ENCODE peak calls at places on chromosome 15, in four cellular contexts. V, M, O and T are unnamed samples.
A peak's percentile ranks its signal among the peaks of the same experiment; 100 is the strongest.

GRCh38 chr15:72511536-72511935 is 37.4 kb downstream of the ARIH1 start:
- DNase-seq in M (no peak), V (no peak), O (no peak), T (no peak)

GRCh38 chr15:77738038-77738370 is 105.3 kb upstream of the LINGO1 start:
- DNase-seq in M (no peak), V (no peak), O (no peak), T (no peak)

GRCh38 chr15:91192285-91193058 is 92.4 kb downstream of the SV2B start:
- DNase-seq in V (no peak), O (no peak), M (no peak), T (no peak)

GRCh38 chr15:76258460-76258859 is 52.8 kb downstream of the ETFA start:
- DNase-seq in V (no peak), O (no peak), M (no peak), T (peak; percentile 8)

GRCh38 chr15:48653216-48653615 is 7.7 kb upstream of the FBN1 start:
- DNase-seq in O (no peak), V (no peak), M (no peak), T (no peak)

GRCh38 chr15:76996526-76997401 is 1.8 kb downstream of the PSTPIP1 start:
- DNase-seq in M (no peak), O (no peak), V (peak; percentile 27), T (no peak)

GRCh38 chr15:72961326-72961725 is 90.9 kb upstream of the NEO1 start:
- DNase-seq in O (no peak), V (no peak), M (no peak), T (no peak)

GRCh38 chr15:52481915-52482314 is 46.8 kb downstream of the MYO5A start:
- DNase-seq in M (no peak), V (peak; percentile 84), O (peak; percentile 57), T (no peak)

GRCh38 chr15:42121667-42122066 is 27.3 kb upstream of the PLA2G4D start:
- DNase-seq in V (no peak), M (no peak), O (no peak), T (no peak)

GRCh38 chr15:61084502-61084901 is 144.6 kb downstream of the RORA start:
- DNase-seq in V (no peak), M (no peak), O (no peak), T (no peak)

GRCh38 chr15:71820127-71820526 is 9.8 kb downstream of the NR2E3 start:
- DNase-seq in M (no peak), V (no peak), O (no peak), T (no peak)

GRCh38 chr15:55289011-55289572 is 521 bp downstream of the RAB27A start:
- DNase-seq in V (peak; percentile 39), O (peak; percentile 80), M (peak; percentile 23), T (peak; percentile 66)

GRCh38 chr15:71219646-71220045 is 104.4 kb downstream of the THSD4 start:
- DNase-seq in V (peak; percentile 94), O (peak; percentile 94), M (no peak), T (no peak)

GRCh38 chr15:57500256-57500655 is 91.4 kb upstream of the MYZAP start:
- DNase-seq in V (no peak), O (no peak), M (no peak), T (peak; percentile 49)

GRCh38 chr15:79412429-79412828 is 19.7 kb upstream of the MINAR1 start:
- DNase-seq in O (no peak), M (no peak), V (no peak), T (no peak)

GRCh38 chr15:51935466-51936118 is 36.0 kb downstream of the LEO1 start:
- DNase-seq in O (no peak), V (peak; percentile 4), M (no peak), T (no peak)

GRCh38 chr15:29704950-29705597 is 117.2 kb downstream of the TJP1 start:
- DNase-seq in O (no peak), M (no peak), V (no peak), T (no peak)

GRCh38 chr15:60721706-60722105 is 242.8 kb upstream of the ICE2 start:
- DNase-seq in O (peak; percentile 91), V (peak; percentile 80), M (no peak), T (no peak)

GRCh38 chr15:82715003-82715402 is 5.3 kb upstream of the AP3B2 start:
- DNase-seq in O (no peak), V (no peak), M (no peak), T (no peak)

GRCh38 chr15:45457215-45457614 is 65.3 kb downstream of the SLC30A4 start:
- DNase-seq in O (no peak), V (no peak), M (no peak), T (no peak)

GRCh38 chr15:68228143-68228970 is 1.2 kb downstream of the CLN6 start:
- DNase-seq in O (peak; percentile 36), V (no peak), M (no peak), T (peak; percentile 46)

GRCh38 chr15:23877502-23878412 is 190.7 kb upstream of the NDN start:
- DNase-seq in V (no peak), O (peak; percentile 20), M (peak; percentile 65), T (peak; percentile 77)

GRCh38 chr15:68620721-68621528 is 42.1 kb downstream of the CORO2B start:
- DNase-seq in O (peak; percentile 94), V (peak; percentile 98), M (no peak), T (no peak)

GRCh38 chr15:25850154-25851111 is 12.7 kb downstream of the ATP10A start:
- DNase-seq in V (peak; percentile 70), O (peak; percentile 14), M (peak; percentile 30), T (peak; percentile 61)

GRCh38 chr15:101059381-101060341 is 140.5 kb downstream of the LRRK1 start:
- DNase-seq in O (no peak), M (no peak), V (no peak), T (peak; percentile 36)

GRCh38 chr15:88618686-88619085 is 2.5 kb upstream of the AEN start:
- DNase-seq in V (no peak), M (no peak), O (no peak), T (no peak)

GRCh38 chr15:57943766-57944165 is 121.7 kb downstream of the ALDH1A2 start:
- DNase-seq in M (no peak), V (no peak), O (no peak), T (no peak)

GRCh38 chr15:88605507-88606436 is 15.4 kb upstream of the AEN start:
- DNase-seq in V (peak; percentile 29), M (peak; percentile 80), O (peak; percentile 54), T (peak; percentile 79)

GRCh38 chr15:58865420-58865880 is 68.0 kb downstream of the SLTM start:
- DNase-seq in M (no peak), O (no peak), V (no peak), T (peak; percentile 43)

GRCh38 chr15:42921049-42921731 is 612 bp upstream of the TTBK2 start:
- DNase-seq in V (peak; percentile 8), M (peak; percentile 12), O (peak; percentile 24), T (no peak)

GRCh38 chr15:57060799-57061198 is 142.4 kb downstream of the TCF12 start:
- DNase-seq in M (no peak), V (peak; percentile 89), O (peak; percentile 42), T (no peak)

DNA sequence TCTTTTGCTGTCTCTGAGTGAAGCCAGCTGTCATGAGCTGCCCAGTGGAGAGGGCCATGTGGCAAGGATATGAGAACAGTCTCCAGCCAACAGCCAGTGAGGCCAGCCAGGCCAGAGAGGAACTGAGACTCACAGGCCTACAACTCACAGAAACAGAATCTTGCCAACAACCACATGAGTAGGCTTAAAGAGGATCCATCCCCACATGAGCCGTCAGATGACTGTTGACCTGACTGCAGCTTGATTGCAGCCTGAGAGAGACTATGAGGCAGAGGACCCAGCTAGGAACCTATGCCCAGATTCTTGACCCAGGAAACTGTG is 133.5 kb downstream of the SMAD6 start:
- DNase-seq in M (no peak), O (peak; percentile 60), V (peak; percentile 19), T (no peak)
- H3K79me1 ChIP-seq in M (no peaks in the 10 kb centered on the region), O (no peaks in the 10 kb centered on the region), V (no peaks in the 10 kb centered on the region), T (no peaks in the 10 kb centered on the region)

GRCh38 chr15:66844041-66844746 is 142.2 kb downstream of the SMAD6 start:
- DNase-seq in V (no peak), O (no peak), M (no peak), T (peak; percentile 53)
- H3K79me1 ChIP-seq in V (peaks cover 26% of the 10 kb centered on the region), O (peaks cover 20% of the 10 kb centered on the region), M (no peaks in the 10 kb centered on the region), T (no peaks in the 10 kb centered on the region)

GRCh38 chr15:62775932-62776331 is 266.6 kb upstream of the TPM1 start:
- DNase-seq in O (no peak), M (no peak), V (no peak), T (peak; percentile 82)
- H3K79me1 ChIP-seq in O (no peaks in the 10 kb centered on the region), M (no peaks in the 10 kb centered on the region), V (no peaks in the 10 kb centered on the region), T (no peaks in the 10 kb centered on the region)

GRCh38 chr15:40096094-40096876 is 12.4 kb downstream of the BMF start:
- DNase-seq in M (no peak), O (peak; percentile 33), V (no peak), T (no peak)

GRCh38 chr15:40097096-40097967 is 11.3 kb downstream of the BMF start:
- DNase-seq in V (no peak), M (no peak), O (no peak), T (no peak)

GRCh38 chr15:40094156-40094555 is 14.5 kb downstream of the BMF start:
- DNase-seq in V (no peak), M (no peak), O (no peak), T (no peak)

GRCh38 chr15:40093224-40093842 is 15.3 kb downstream of the BMF start:
- DNase-seq in O (peak; percentile 86), V (peak; percentile 26), M (no peak), T (peak; percentile 70)

DNA sequence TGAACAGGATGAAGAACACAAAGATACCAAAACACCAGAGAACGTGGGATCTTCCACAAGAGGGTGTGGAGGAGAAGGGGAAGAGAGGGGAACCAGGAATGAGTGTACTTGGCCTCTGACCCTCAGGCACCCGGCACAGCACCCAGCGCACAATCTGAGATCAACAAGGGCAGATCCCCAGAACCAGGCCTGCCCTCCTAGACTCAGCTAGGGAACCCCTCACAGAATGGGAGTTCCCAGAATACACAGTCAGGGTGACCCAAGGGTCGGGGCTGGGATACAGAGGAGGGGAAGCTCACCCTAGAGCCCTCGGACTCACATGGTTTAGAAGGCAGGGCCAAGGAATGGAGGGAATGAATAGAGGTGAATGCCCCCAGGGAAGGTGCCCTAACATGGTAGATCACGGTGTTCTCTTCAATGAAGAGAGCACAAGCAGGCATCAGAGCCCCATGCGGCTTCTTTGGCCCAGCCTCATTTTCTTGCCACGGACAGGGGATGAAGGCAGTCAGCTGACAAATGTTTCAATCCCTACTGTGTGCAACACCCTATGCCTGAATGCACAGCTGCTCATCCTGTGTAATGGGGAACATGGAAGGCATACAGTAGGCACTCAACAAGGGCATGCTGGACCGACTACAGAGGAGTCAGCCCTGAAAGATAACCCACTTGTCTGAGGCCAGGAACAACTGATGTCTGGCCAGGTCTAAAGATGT is 13.1 kb downstream of the BMF start:
- DNase-seq in O (no peak), V (no peak), M (no peak), T (no peak)
- H3K79me1 ChIP-seq in O (peaks cover 16% of the 10 kb centered on the region), V (peaks cover 3% of the 10 kb centered on the region), M (no peaks in the 10 kb centered on the region), T (peaks cover 3% of the 10 kb centered on the region)

DNA sequence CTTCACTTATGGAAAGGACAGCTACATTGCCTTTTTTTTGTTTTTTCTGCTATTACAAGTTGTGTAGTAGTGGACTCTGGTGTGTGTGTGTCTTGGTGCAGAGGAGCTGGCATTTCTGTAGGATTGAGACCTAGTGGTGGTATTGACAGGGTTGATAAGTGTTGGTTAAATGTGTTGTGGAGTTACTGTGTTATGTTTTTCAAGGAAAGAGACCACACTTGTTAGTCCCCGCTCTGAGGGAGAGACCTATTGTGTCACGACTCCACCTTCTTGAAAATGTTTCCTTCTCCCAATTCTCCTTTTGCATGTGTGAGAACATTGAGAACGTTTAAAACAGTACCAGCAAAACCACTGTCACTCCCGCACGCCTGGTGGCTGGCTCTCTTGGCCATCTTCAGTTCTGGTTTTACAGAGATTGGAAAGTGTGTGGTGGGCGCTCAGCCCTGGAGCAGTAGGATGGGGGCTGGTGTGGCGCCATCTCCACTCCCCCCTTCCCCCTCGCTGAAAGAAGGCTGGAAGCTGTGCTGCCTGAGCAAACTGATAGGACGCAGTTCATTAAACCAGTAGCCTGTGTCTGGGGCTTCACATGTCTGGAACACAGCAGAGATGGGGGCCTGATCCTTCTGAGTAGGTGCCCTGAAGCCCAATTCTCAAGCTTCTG is 5.5 kb downstream of the KLF13 start:
- DNase-seq in V (no peak), M (no peak), O (no peak), T (no peak)
- H3K79me1 ChIP-seq in V (peaks cover 28% of the 10 kb centered on the region), M (peaks cover 12% of the 10 kb centered on the region), O (peaks cover 47% of the 10 kb centered on the region), T (peaks cover 41% of the 10 kb centered on the region)